ENCODE peak calls at places on chromosomes 12 and 14, in five cellular contexts. One of them, this sample, is unnamed.

GRCh38 chr12:20950248-20950647 is 139.7 kb downstream of the SLCO1B3 start:
- DNase-seq in IMR-90: no peak
- DNase-seq in A549: peak
- DNase-seq in mesendoderm: peak
- DNase-seq in GM23248: peak
- DNase-seq in this sample: no peak

GRCh38 chr12:45336331-45336730 is 120.4 kb downstream of the ANO6 start:
- DNase-seq in A549: peak
- DNase-seq in IMR-90: peak
- DNase-seq in GM23248: peak
- DNase-seq in mesendoderm: no peak
- DNase-seq in this sample: no peak

GRCh38 chr12:57614178-57614947 is 3.1 kb downstream of the ARHGEF25 start:
- DNase-seq in GM23248: peak
- DNase-seq in IMR-90: peak
- DNase-seq in mesendoderm: peak
- DNase-seq in A549: peak
- DNase-seq in this sample: peak

GRCh38 chr14:93337884-93338283 is 5.0 kb upstream of the BTBD7 start:
- DNase-seq in A549: no peak
- DNase-seq in GM23248: no peak
- DNase-seq in IMR-90: no peak
- DNase-seq in mesendoderm: no peak
- DNase-seq in this sample: no peak

GRCh38 chr12:104490221-104490620 is 33.5 kb downstream of the CHST11 start:
- DNase-seq in GM23248: no peak
- DNase-seq in mesendoderm: no peak
- DNase-seq in IMR-90: no peak
- DNase-seq in A549: no peak
- DNase-seq in this sample: no peak

GRCh38 chr12:40697566-40698257 is 5.5 kb downstream of the CNTN1 start:
- DNase-seq in GM23248: peak
- DNase-seq in IMR-90: no peak
- DNase-seq in A549: peak
- DNase-seq in mesendoderm: no peak
- DNase-seq in this sample: no peak

GRCh38 chr14:75845136-75845804 is 136.5 kb downstream of the TGFB3 start:
- DNase-seq in A549: no peak
- DNase-seq in IMR-90: no peak
- DNase-seq in GM23248: no peak
- DNase-seq in mesendoderm: no peak
- DNase-seq in this sample: no peak

GRCh38 chr14:75306917-75307699 is 28.5 kb downstream of the FOS start:
- DNase-seq in A549: peak
- DNase-seq in GM23248: peak
- DNase-seq in mesendoderm: peak
- DNase-seq in IMR-90: peak
- DNase-seq in this sample: no peak

GRCh38 chr12:54207539-54208267 is 18.9 kb upstream of the SMUG1 start:
- DNase-seq in A549: peak
- DNase-seq in GM23248: peak
- DNase-seq in IMR-90: peak
- DNase-seq in mesendoderm: peak
- DNase-seq in this sample: peak

GRCh38 chr12:3252416-3252815 is 175.2 kb downstream of the TSPAN9 start:
- DNase-seq in IMR-90: peak
- DNase-seq in A549: no peak
- DNase-seq in GM23248: peak
- DNase-seq in mesendoderm: no peak
- DNase-seq in this sample: no peak

GRCh38 chr12:71958457-71958856 is 19.8 kb downstream of the TPH2 start:
- DNase-seq in A549: no peak
- DNase-seq in IMR-90: peak
- DNase-seq in mesendoderm: peak
- DNase-seq in GM23248: peak
- DNase-seq in this sample: no peak

GRCh38 chr12:56040151-56040550 is 1.6 kb upstream of the RPS26 start:
- DNase-seq in IMR-90: no peak
- DNase-seq in A549: no peak
- DNase-seq in mesendoderm: no peak
- DNase-seq in GM23248: peak
- DNase-seq in this sample: no peak

GRCh38 chr12:114902665-114903393 is 218.9 kb upstream of the TBX3 start:
- DNase-seq in IMR-90: peak
- DNase-seq in mesendoderm: no peak
- DNase-seq in GM23248: peak
- DNase-seq in A549: peak
- DNase-seq in this sample: no peak

GRCh38 chr14:77615231-77616132 is 955 bp downstream of the SPTLC2 start:
- DNase-seq in GM23248: peak
- DNase-seq in A549: no peak
- DNase-seq in IMR-90: peak
- DNase-seq in mesendoderm: peak
- DNase-seq in this sample: peak

GRCh38 chr14:105883066-105884005 is 357.0 kb downstream of the TMEM121 start:
- DNase-seq in A549: no peak
- DNase-seq in IMR-90: no peak
- DNase-seq in mesendoderm: no peak
- DNase-seq in GM23248: no peak
- DNase-seq in this sample: no peak

GRCh38 chr14:65790185-65790815 is 377.8 kb downstream of the FUT8 start:
- DNase-seq in GM23248: no peak
- DNase-seq in A549: no peak
- DNase-seq in IMR-90: no peak
- DNase-seq in mesendoderm: peak
- DNase-seq in this sample: no peak

GRCh38 chr12:95473440-95473946 is 459 bp upstream of the METAP2 start:
- DNase-seq in GM23248: peak
- DNase-seq in IMR-90: peak
- DNase-seq in mesendoderm: no peak
- DNase-seq in A549: peak
- DNase-seq in this sample: peak

GRCh38 chr14:62071029-62071428 is 308.8 kb downstream of the SNAPC1 start:
- DNase-seq in A549: no peak
- DNase-seq in mesendoderm: peak
- DNase-seq in GM23248: peak
- DNase-seq in IMR-90: peak
- DNase-seq in this sample: no peak

GRCh38 chr12:87687362-87687761 is 341.8 kb downstream of the C12orf50 start:
- DNase-seq in A549: peak
- DNase-seq in IMR-90: peak
- DNase-seq in mesendoderm: peak
- DNase-seq in GM23248: peak
- DNase-seq in this sample: no peak

GRCh38 chr14:75310295-75311059 is 31.8 kb downstream of the FOS start:
- DNase-seq in GM23248: peak
- DNase-seq in A549: peak
- DNase-seq in mesendoderm: peak
- DNase-seq in IMR-90: peak
- DNase-seq in this sample: no peak

GRCh38 chr12:19683178-19683927 is 244.1 kb downstream of the AEBP2 start:
- DNase-seq in IMR-90: peak
- DNase-seq in A549: peak
- DNase-seq in GM23248: peak
- DNase-seq in mesendoderm: no peak
- DNase-seq in this sample: no peak

GRCh38 chr12:20631711-20632110 is 63.4 kb upstream of the SLCO1C1 start:
- DNase-seq in GM23248: peak
- DNase-seq in mesendoderm: no peak
- DNase-seq in IMR-90: no peak
- DNase-seq in A549: no peak
- DNase-seq in this sample: no peak

GRCh38 chr12:29168000-29168399 is 18.9 kb downstream of the FAR2 start:
- DNase-seq in mesendoderm: no peak
- DNase-seq in IMR-90: no peak
- DNase-seq in A549: no peak
- DNase-seq in GM23248: no peak
- DNase-seq in this sample: no peak

GRCh38 chr14:100903672-100904185 is at the start of gene RTL1:
- DNase-seq in mesendoderm: no peak
- DNase-seq in GM23248: no peak
- DNase-seq in A549: no peak
- DNase-seq in IMR-90: no peak
- DNase-seq in this sample: no peak

GRCh38 chr14:63878052-63878451 is 25.2 kb downstream of the SYNE2 start:
- DNase-seq in A549: no peak
- DNase-seq in mesendoderm: no peak
- DNase-seq in IMR-90: no peak
- DNase-seq in GM23248: no peak
- DNase-seq in this sample: no peak

GRCh38 chr12:108381793-108382436 is 42.8 kb upstream of the CMKLR1 start:
- DNase-seq in mesendoderm: peak
- DNase-seq in IMR-90: no peak
- DNase-seq in GM23248: peak
- DNase-seq in A549: no peak
- DNase-seq in this sample: peak

GRCh38 chr12:12613334-12613733 is 1.7 kb downstream of the CREBL2 start:
- DNase-seq in A549: no peak
- DNase-seq in mesendoderm: no peak
- DNase-seq in GM23248: peak
- DNase-seq in IMR-90: no peak
- DNase-seq in this sample: no peak

GRCh38 chr12:91582799-91583198 is 400.2 kb upstream of the DCN start:
- DNase-seq in A549: no peak
- DNase-seq in GM23248: no peak
- DNase-seq in mesendoderm: no peak
- DNase-seq in IMR-90: no peak
- DNase-seq in this sample: no peak

GRCh38 chr14:24255931-24256696 is 6.9 kb downstream of the TGM1 start:
- DNase-seq in mesendoderm: no peak
- DNase-seq in A549: no peak
- DNase-seq in IMR-90: no peak
- DNase-seq in GM23248: no peak
- DNase-seq in this sample: no peak

GRCh38 chr14:100088226-100088625 is 23.0 kb downstream of the EVL start:
- DNase-seq in GM23248: no peak
- DNase-seq in IMR-90: no peak
- DNase-seq in mesendoderm: no peak
- DNase-seq in A549: no peak
- DNase-seq in this sample: no peak

GRCh38 chr14:76950043-76951020 is 78.2 kb downstream of the IRF2BPL start:
- DNase-seq in A549: no peak
- DNase-seq in mesendoderm: no peak
- DNase-seq in IMR-90: peak
- DNase-seq in GM23248: peak
- DNase-seq in this sample: no peak

GRCh38 chr14:60722836-60723217 is 1.3 kb downstream of the SIX4 start:
- DNase-seq in IMR-90: peak
- DNase-seq in mesendoderm: peak
- DNase-seq in A549: peak
- DNase-seq in GM23248: peak
- DNase-seq in this sample: no peak

GRCh38 chr12:85662209-85662607 is 174.0 kb downstream of the RASSF9 start:
- DNase-seq in GM23248: no peak
- DNase-seq in mesendoderm: no peak
- DNase-seq in A549: no peak
- DNase-seq in IMR-90: no peak
- DNase-seq in this sample: no peak

GRCh38 chr12:11433664-11434063 is 38.3 kb upstream of the PRB2 start:
- DNase-seq in A549: no peak
- DNase-seq in mesendoderm: peak
- DNase-seq in IMR-90: no peak
- DNase-seq in GM23248: no peak
- DNase-seq in this sample: no peak

GRCh38 chr12:9757433-9758025 is 3.2 kb downstream of the CD69 start:
- DNase-seq in mesendoderm: no peak
- DNase-seq in GM23248: no peak
- DNase-seq in IMR-90: no peak
- DNase-seq in A549: no peak
- DNase-seq in this sample: no peak
- H3K4me2 ChIP-seq in mesendoderm: no peak
- H3K4me2 ChIP-seq in GM23248: no peak
- H3K4me2 ChIP-seq in IMR-90: no peak
- H3K4me2 ChIP-seq in A549: no peak
- H3K4me2 ChIP-seq in this sample: peak

DNA sequence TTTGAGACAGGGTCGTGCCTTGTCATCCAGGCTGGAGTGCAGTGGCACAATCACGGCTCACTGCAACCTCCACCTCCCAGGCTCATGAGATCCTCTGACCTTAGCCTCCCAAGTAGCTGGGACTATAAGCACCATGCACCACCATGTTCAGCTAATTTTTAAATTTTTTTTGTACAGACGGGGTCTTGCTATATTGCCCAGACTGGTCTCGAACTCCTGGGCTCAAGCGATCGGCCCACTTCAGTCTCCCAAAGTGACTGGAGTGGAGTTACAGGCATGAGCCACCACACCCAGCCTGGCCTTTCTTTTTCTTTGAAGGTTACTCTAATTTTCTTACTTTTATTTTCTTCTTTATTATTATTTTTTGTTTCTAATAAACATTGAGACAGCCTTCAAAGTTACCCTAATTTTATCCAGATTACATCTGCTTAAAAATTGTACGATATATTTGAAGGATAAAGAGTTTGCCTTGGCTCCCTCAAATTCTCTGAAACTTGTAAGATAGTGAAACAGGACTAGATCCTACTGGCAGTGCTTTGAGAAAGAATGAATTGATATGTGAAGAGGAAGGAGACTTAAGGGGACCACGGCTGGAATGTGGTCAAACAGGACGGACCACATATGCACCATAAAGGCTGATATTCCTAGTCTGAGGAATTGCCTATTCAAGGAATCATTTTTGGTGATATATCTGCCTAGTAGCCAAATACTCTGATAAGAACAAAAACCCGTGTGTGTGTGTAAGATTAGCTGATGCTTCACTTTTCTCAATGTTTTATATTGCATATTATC is 14.1 kb upstream of the SINHCAF start:
- DNase-seq in mesendoderm: peak
- DNase-seq in IMR-90: no peak
- DNase-seq in A549: no peak
- DNase-seq in GM23248: no peak
- DNase-seq in this sample: no peak
- H3K4me2 ChIP-seq in mesendoderm: no peak
- H3K4me2 ChIP-seq in IMR-90: no peak
- H3K4me2 ChIP-seq in A549: no peak
- H3K4me2 ChIP-seq in GM23248: no peak
- H3K4me2 ChIP-seq in this sample: no peak

GRCh38 chr12:52009081-52009751 is 2.5 kb downstream of the TAMALIN start:
- DNase-seq in GM23248: no peak
- DNase-seq in mesendoderm: no peak
- DNase-seq in A549: no peak
- DNase-seq in IMR-90: no peak
- DNase-seq in this sample: no peak
- H3K4me2 ChIP-seq in GM23248: no peak
- H3K4me2 ChIP-seq in mesendoderm: no peak
- H3K4me2 ChIP-seq in A549: no peak
- H3K4me2 ChIP-seq in IMR-90: peak
- H3K4me2 ChIP-seq in this sample: no peak

DNA sequence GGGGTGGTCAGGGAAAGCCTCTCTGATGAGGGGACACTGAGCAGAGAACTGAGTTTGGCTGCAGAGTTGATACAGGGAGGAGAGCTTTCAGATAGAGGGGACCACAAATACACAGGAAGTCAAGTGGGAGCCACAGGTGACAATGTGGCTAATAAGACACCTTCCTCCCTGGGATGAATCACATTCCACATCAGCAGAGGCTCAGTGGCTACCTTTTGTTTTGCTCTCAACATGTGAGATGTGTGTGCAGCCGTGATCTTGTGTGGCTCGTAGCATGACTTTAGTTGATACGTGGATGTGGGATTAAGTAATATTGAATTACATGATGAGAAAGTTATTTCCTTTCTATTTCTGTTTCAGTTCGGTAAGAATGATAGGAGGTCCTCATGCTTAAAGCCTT is 7.5 kb downstream of the CRADD start:
- DNase-seq in GM23248: peak
- DNase-seq in A549: no peak
- DNase-seq in mesendoderm: no peak
- DNase-seq in IMR-90: no peak
- DNase-seq in this sample: peak
- H3K4me2 ChIP-seq in GM23248: peak
- H3K4me2 ChIP-seq in A549: no peak
- H3K4me2 ChIP-seq in mesendoderm: no peak
- H3K4me2 ChIP-seq in IMR-90: no peak
- H3K4me2 ChIP-seq in this sample: no peak

This sample was measured in DND-41.